ENCODE peak calls at places on chromosomes 7 and 10, in four cellular contexts. One of them, this sample, is unnamed.

GRCh38 chr10:44925224-44925623 is 14.1 kb downstream of the TMEM72 start:
- DNase-seq in A673: peak; percentile 54
- DNase-seq in AG04450: no peak
- DNase-seq in mucosa of descending colon: no peak
- DNase-seq in this sample: no peak

GRCh38 chr10:97185326-97186058 is at the start of gene SLIT1:
- DNase-seq in A673: peak; percentile 14
- DNase-seq in AG04450: no peak
- DNase-seq in mucosa of descending colon: no peak
- DNase-seq in this sample: no peak

GRCh38 chr7:5455581-5456222 is 32.1 kb upstream of the TNRC18 start:
- DNase-seq in A673: no peak
- DNase-seq in AG04450: no peak
- DNase-seq in mucosa of descending colon: no peak
- DNase-seq in this sample: no peak

GRCh38 chr7:29161226-29161625 is 14.9 kb upstream of the CPVL start:
- DNase-seq in A673: no peak
- DNase-seq in AG04450: no peak
- DNase-seq in mucosa of descending colon: no peak
- DNase-seq in this sample: no peak

GRCh38 chr10:71584902-71585578 is 134.5 kb downstream of the C10orf105 start:
- DNase-seq in A673: no peak
- DNase-seq in AG04450: no peak
- DNase-seq in mucosa of descending colon: no peak
- DNase-seq in this sample: no peak

GRCh38 chr10:99266383-99266782 is 30.7 kb upstream of the HPSE2 start:
- DNase-seq in A673: peak; percentile 76
- DNase-seq in AG04450: no peak
- DNase-seq in mucosa of descending colon: no peak
- DNase-seq in this sample: no peak

GRCh38 chr10:122469848-122470247 is 8.5 kb downstream of the HTRA1 start:
- DNase-seq in A673: no peak
- DNase-seq in AG04450: no peak
- DNase-seq in mucosa of descending colon: no peak
- DNase-seq in this sample: no peak

GRCh38 chr7:41046221-41046761 is 656.6 kb downstream of the INHBA start:
- DNase-seq in A673: no peak
- DNase-seq in AG04450: no peak
- DNase-seq in mucosa of descending colon: no peak
- DNase-seq in this sample: no peak

GRCh38 chr10:21518629-21519321 is 6.7 kb downstream of the SKIDA1 start:
- DNase-seq in A673: peak; percentile 43
- DNase-seq in AG04450: no peak
- DNase-seq in mucosa of descending colon: no peak
- DNase-seq in this sample: no peak

GRCh38 chr7:66099551-66100407 is 14.9 kb upstream of the CRCP start:
- DNase-seq in A673: peak; percentile 79
- DNase-seq in AG04450: peak; percentile 61
- DNase-seq in mucosa of descending colon: peak; percentile 85
- DNase-seq in this sample: peak; percentile 72

GRCh38 chr7:66100408-66101050 is 14.1 kb upstream of the CRCP start:
- DNase-seq in A673: no peak
- DNase-seq in AG04450: no peak
- DNase-seq in mucosa of descending colon: no peak
- DNase-seq in this sample: no peak

GRCh38 chr7:66095010-66095409 is 19.4 kb downstream of the ASL start:
- DNase-seq in A673: no peak
- DNase-seq in AG04450: no peak
- DNase-seq in mucosa of descending colon: no peak
- DNase-seq in this sample: no peak

DNA sequence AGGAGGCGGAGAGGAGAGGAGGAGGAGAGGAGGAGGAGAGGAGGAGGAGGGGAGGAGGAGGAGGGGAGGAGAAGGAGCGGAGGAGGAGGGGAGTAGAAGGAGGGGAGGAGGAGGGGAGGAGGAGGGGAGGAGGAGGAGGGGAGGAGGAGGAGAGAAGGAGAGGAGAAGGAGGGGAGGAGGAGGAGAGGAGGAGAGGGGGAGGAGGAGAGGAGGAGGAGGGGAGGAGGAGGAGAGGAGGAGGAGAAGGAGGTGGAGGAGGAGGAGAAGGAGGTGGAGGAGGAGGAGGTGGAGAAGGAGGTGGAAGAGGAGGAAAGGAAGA is 15.5 kb upstream of the CRCP start:
- DNase-seq in A673: peak; percentile 36
- DNase-seq in AG04450: no peak
- DNase-seq in mucosa of descending colon: no peak
- DNase-seq in this sample: no peak
- H3K4me3 ChIP-seq in A673: no peak overlapping the region
- H3K4me3 ChIP-seq in AG04450: no peak overlapping the region
- H3K4me3 ChIP-seq in mucosa of descending colon: no peak overlapping the region
- H3K4me3 ChIP-seq in this sample: peak overlapping the region; percentile 62

GRCh38 chr10:57333880-57334279 is 933.8 kb downstream of the IPMK start:
- DNase-seq in A673: no peak
- DNase-seq in AG04450: no peak
- DNase-seq in mucosa of descending colon: no peak
- DNase-seq in this sample: no peak

GRCh38 chr10:57341294-57341693 is 926.4 kb downstream of the IPMK start:
- DNase-seq in A673: no peak
- DNase-seq in AG04450: no peak
- DNase-seq in mucosa of descending colon: no peak
- DNase-seq in this sample: no peak

GRCh38 chr10:57336865-57337264 is 930.8 kb downstream of the IPMK start:
- DNase-seq in A673: no peak
- DNase-seq in AG04450: no peak
- DNase-seq in mucosa of descending colon: no peak
- DNase-seq in this sample: no peak

GRCh38 chr10:57336339-57336738 is 931.4 kb downstream of the IPMK start:
- DNase-seq in A673: no peak
- DNase-seq in AG04450: no peak
- DNase-seq in mucosa of descending colon: no peak
- DNase-seq in this sample: no peak

DNA sequence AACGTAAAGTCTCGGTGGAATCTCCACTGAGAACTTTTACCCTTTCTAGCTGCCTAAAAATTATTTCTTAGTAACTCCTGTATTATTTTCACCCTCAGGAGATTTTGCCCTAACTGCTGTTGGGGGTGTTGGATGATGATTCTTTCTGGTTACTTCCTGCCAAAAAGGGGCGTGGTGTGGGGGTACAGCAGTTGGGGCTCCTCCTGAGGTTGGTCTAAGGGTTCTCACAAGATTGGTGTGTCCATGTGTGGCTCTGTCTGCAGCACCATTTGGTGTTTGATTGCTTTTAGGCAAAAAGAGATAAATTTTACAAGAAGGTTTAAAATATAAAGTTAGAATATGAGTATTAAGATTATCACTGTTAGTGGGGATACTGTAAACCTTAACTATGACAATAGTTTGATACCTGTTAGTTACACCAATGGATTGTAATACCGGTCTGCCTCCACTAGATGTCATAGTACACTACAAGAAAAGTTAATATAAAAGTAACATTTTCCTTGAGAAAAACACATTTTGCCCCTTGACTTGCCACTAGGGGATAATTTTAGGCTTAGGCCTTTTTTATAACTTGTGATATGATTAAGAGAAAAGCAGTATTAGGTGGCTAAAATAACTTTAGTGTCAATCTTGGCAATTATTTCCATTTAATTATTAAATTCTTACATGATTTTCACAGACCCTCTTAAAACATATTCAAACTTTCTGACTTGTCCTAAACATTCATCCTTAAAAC is 928.7 kb downstream of the IPMK start:
- DNase-seq in A673: peak; percentile 55
- DNase-seq in AG04450: no peak
- DNase-seq in mucosa of descending colon: no peak
- DNase-seq in this sample: peak; percentile 13
- TF ChIP-seq CTCF in A673: peak; percentile 68
- TF ChIP-seq CTCF in AG04450: peak; percentile 71
- TF ChIP-seq CTCF in mucosa of descending colon: peak; percentile 45
- TF ChIP-seq CTCF in this sample: peak; percentile 58

GRCh38 chr10:129778571-129778970 is 185.5 kb downstream of the EBF3 start:
- DNase-seq in A673: no peak
- DNase-seq in AG04450: no peak
- DNase-seq in mucosa of descending colon: no peak
- DNase-seq in this sample: no peak
- H3K4me3 ChIP-seq in A673: no peak overlapping the region
- H3K4me3 ChIP-seq in AG04450: no peak overlapping the region
- H3K4me3 ChIP-seq in mucosa of descending colon: no peak overlapping the region
- H3K4me3 ChIP-seq in this sample: no peak overlapping the region

DNA sequence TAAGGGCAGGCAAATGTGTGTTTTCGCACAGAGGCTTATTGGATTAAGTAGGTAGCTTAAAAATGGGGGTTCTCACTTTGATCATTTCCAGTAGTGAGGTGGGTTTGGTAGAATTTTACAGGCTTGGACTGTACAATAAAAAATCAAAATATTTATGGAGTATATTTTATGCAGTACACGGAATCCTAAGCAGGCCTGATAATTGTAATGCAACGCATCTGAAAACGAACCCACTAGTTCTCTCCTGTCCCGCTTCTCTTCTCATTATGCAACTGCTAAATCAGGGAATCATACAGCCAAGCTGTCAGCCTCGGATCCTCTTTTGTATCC is 377 bp upstream of the POLR1F start:
- DNase-seq in A673: no peak
- DNase-seq in AG04450: no peak
- DNase-seq in mucosa of descending colon: no peak
- DNase-seq in this sample: no peak
- TF ChIP-seq CTCF in A673: peak; percentile 1
- TF ChIP-seq CTCF in AG04450: no peak
- TF ChIP-seq CTCF in mucosa of descending colon: no peak
- TF ChIP-seq CTCF in this sample: no peak